ENCODE peak calls at places on chromosomes 5 and 9, in eight cellular contexts. O is fibroblast of pulmonary artery, E is kidney, J is bronchial epithelial cell, W is HCT116, Z is fibroblast of lung, B is foreskin fibroblast, H is cardiac fibroblast. F is an unnamed sample.

GRCh38 chr5:164007062-164007461 is 501.6 kb downstream of the MAT2B start:
- DNase-seq in B (no peak), O (no peak), H (no peak), Z (no peak), J (no peak), W (no peak), E (no peak), F (no peak)

GRCh38 chr5:111194925-111195324 is 29.3 kb upstream of the CAMK4 start:
- DNase-seq in H (no peak), E (no peak), J (peak; percentile 9), Z (peak; percentile 2), B (peak; percentile 11), W (no peak), O (no peak), F (no peak)

GRCh38 chr9:125997510-125997823 is 250.3 kb downstream of the PBX3 start:
- DNase-seq in W (no peak), E (peak; percentile 43), B (no peak), O (no peak), H (no peak), J (no peak), Z (no peak), F (no peak)

GRCh38 chr9:136902259-136902821 is 16.0 kb downstream of the TRAF2 start:
- DNase-seq in H (peak; percentile 16), O (peak; percentile 61), B (peak; percentile 18), E (peak; percentile 94), Z (peak; percentile 76), W (no peak), J (peak; percentile 77), F (peak; percentile 73)

GRCh38 chr9:30774326-30774725 is 1610.1 kb upstream of the ACO1 start:
- DNase-seq in E (peak; percentile 60), O (peak; percentile 1), H (peak; percentile 3), Z (no peak), J (no peak), B (no peak), W (no peak), F (peak; percentile 18)

GRCh38 chr5:54832066-54832465 is 153.3 kb downstream of the ESM1 start:
- DNase-seq in H (no peak), J (no peak), E (no peak), O (no peak), W (no peak), B (peak; percentile 91), Z (peak; percentile 59), F (no peak)

GRCh38 chr9:26261503-26262330 is 583.5 kb upstream of the TUSC1 start:
- DNase-seq in E (no peak), B (peak; percentile 72), W (no peak), H (peak; percentile 53), J (peak; percentile 72), Z (peak; percentile 90), O (peak; percentile 82), F (no peak)

GRCh38 chr5:68528877-68529276 is 313.3 kb downstream of the PIK3R1 start:
- DNase-seq in H (no peak), W (no peak), B (peak; percentile 66), O (no peak), E (no peak), J (peak; percentile 10), Z (peak; percentile 22), F (no peak)

GRCh38 chr5:150734579-150735384 is 24.0 kb downstream of the DCTN4 start:
- DNase-seq in W (no peak), B (no peak), Z (no peak), E (no peak), J (no peak), H (no peak), O (no peak), F (no peak)

GRCh38 chr9:137095664-137096517 is 9.1 kb downstream of the MAN1B1 start:
- DNase-seq in Z (no peak), O (no peak), B (no peak), W (no peak), J (no peak), E (no peak), H (no peak), F (no peak)

GRCh38 chr5:20678814-20679298 is 690.9 kb upstream of the CDH18 start:
- DNase-seq in H (peak; percentile 80), W (no peak), E (no peak), Z (peak; percentile 95), O (peak; percentile 94), J (peak; percentile 99), B (no peak), F (no peak)

GRCh38 chr9:133604214-133604613 is 5.0 kb downstream of the FAM163B start:
- DNase-seq in J (no peak), H (peak; percentile 14), O (no peak), E (peak; percentile 36), B (no peak), W (no peak), Z (no peak), F (no peak)

GRCh38 chr9:115715656-115716055 is 437.9 kb upstream of the PAPPA start:
- DNase-seq in H (no peak), O (peak; percentile 19), Z (no peak), B (peak; percentile 41), W (no peak), J (no peak), E (no peak), F (no peak)

GRCh38 chr9:84677080-84677479 is 7.6 kb downstream of the NTRK2 start:
- DNase-seq in O (no peak), B (no peak), Z (peak; percentile 12), H (no peak), W (no peak), E (no peak), J (no peak), F (no peak)

DNA sequence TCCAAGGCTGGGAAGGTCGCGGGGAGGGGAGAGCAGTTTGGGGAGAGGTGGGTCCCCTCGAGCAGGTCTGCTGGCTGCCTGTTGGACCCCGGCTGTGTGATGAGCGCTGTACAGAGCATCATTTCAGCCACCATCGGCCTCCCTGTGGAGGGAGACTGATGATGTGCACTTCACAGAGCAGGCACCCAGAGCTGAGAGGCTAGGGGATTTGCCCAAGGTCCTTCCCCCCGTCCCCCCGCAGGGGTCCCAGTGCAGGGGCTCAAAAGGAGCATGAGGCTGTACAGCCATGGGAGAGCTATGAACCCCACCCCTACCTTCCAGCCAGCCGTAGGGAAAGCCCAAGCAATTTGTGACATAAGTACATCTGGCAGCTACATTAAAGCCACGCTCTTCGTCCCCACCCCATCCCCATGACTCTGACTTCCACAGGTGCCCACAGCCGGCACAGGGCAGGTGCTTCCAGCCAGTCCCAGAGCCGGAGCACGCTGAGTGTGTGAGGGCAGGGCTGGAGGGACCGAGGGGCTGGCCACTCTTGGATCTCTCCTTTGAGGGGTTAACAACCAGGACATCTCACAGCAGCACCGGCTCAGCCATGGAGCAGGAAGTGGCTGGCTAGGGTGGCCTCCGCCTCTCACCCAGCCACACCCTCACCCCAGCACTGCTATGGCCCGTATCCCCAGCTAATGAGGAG is 2.3 kb upstream of the FAM78A start:
- DNase-seq in O (no peak), B (no peak), E (no peak), J (no peak), H (no peak), W (no peak), Z (no peak), F (no peak)
- H3K4me3 ChIP-seq in O (no peak overlapping the region), B (no peak overlapping the region), E (no peak overlapping the region), J (no peak overlapping the region), H (no peak overlapping the region), W (peak overlapping the region; percentile 62), Z (no peak overlapping the region), F (peak overlapping the region; percentile 49)

DNA sequence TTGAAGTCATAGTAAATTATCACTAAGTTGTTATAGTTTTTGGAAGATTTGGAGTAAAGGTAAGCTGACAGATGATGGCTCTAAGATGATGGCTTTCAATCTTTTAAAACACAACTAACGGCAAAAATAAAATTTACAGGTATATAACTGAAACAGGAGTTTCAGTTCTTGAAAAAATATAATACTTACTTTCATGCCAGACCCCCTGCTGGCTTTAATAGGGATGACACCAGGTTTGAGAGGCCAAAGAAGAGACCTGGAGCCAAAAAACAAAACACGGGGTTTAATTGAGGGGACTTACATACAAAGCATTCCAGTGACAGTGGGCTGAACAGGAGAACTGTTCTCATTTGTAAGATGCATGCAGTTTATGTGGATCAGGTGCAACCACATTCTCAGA is 301.7 kb upstream of the PCSK5 start:
- DNase-seq in W (no peak), E (no peak), O (no peak), B (peak; percentile 3), Z (no peak), J (no peak), H (no peak), F (no peak)
- TF ChIP-seq CTCF in W (peak; percentile 30), E (no peak), O (no peak), B (no peak), Z (no peak), J (peak; percentile 26), H (peak; percentile 16), F (peak; percentile 15)

DNA sequence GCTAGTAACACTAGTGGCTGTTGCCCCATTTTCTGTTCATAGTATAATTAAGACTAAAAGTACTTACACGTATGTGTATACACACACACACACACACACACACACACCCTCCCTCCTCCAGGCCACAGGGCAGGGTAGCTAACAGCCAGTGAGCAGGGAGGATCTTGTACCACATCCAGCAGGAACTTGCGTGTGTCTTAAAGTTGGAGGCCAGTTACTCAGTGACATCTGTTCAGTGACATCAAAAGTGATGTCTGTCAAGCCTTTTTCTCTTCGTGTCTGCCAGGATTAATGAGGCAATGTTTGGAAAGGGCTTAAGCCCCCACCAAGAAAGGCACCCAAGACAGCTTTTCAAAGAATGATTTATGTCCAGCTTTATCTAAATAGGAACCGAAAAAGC is 149.4 kb upstream of the KLF4 start:
- DNase-seq in Z (peak; percentile 53), H (peak; percentile 91), B (peak; percentile 84), W (no peak), J (no peak), O (peak; percentile 89), E (peak; percentile 80), F (no peak)
- H3K4me3 ChIP-seq in Z (peak overlapping the region; percentile 5), H (peak overlapping the region; percentile 45), B (peak overlapping the region; percentile 48), W (no peak overlapping the region), J (no peak overlapping the region), O (peak overlapping the region; percentile 53), E (no peak overlapping the region), F (no peak overlapping the region)

GRCh38 chr9:121688149-121688680 is 36.8 kb downstream of the DAB2IP start:
- DNase-seq in H (no peak), B (no peak), J (no peak), E (no peak), O (no peak), Z (no peak), W (no peak), F (no peak)

GRCh38 chr9:121685795-121686377 is 34.5 kb downstream of the DAB2IP start:
- DNase-seq in Z (no peak), W (no peak), J (no peak), H (no peak), E (no peak), O (no peak), B (no peak), F (no peak)

GRCh38 chr9:121688681-121689080 is 37.2 kb downstream of the DAB2IP start:
- DNase-seq in B (no peak), E (no peak), Z (no peak), O (no peak), W (no peak), H (no peak), J (no peak), F (no peak)

GRCh38 chr9:121685146-121685794 is 33.8 kb downstream of the DAB2IP start:
- DNase-seq in W (no peak), E (no peak), H (no peak), J (no peak), B (no peak), Z (no peak), O (no peak), F (no peak)

GRCh38 chr9:121686930-121687541 is 35.6 kb downstream of the DAB2IP start:
- DNase-seq in W (peak; percentile 43), B (peak; percentile 84), J (peak; percentile 65), O (peak; percentile 79), E (peak; percentile 83), Z (peak; percentile 43), H (peak; percentile 77), F (peak; percentile 23)
- TF ChIP-seq CTCF in W (peak; percentile 97), B (peak; percentile 97), J (peak; percentile 98), O (peak; percentile 96), E (peak; percentile 79), Z (peak; percentile 96), H (peak; percentile 97), F (peak; percentile 86)

GRCh38 chr5:2739360-2740050 is 12.0 kb downstream of the IRX2 start:
- DNase-seq in Z (no peak), E (no peak), W (no peak), H (no peak), B (peak; percentile 67), J (no peak), O (no peak), F (no peak)
- H3K4me3 ChIP-seq in Z (peak overlapping the region; percentile 17), E (no peak overlapping the region), W (no peak overlapping the region), H (peak overlapping the region; percentile 56), B (peak overlapping the region; percentile 60), J (peak overlapping the region; percentile 54), O (peak overlapping the region; percentile 47), F (peak overlapping the region; percentile 33)